ENCODE peak calls at places on chromosome 1, in four cellular contexts. A is activated T-cell treated with anti-CD3 and anti-CD28 coated beads, Interleukin-2, amount 50 U/mL, for 72 hours; T is AG09319; D is lower lobe of right lung. J is an unnamed sample.

GRCh38 chr1:119737040-119737682 is 25.4 kb downstream of the PHGDH start:
- DNase-seq in A (no peak), T (no peak), D (no peak), J (no peak)

GRCh38 chr1:37317870-37318431 is 156.4 kb upstream of the ZC3H12A start:
- DNase-seq in A (no peak), T (no peak), D (no peak), J (no peak)

GRCh38 chr1:90344963-90345730 is 350.2 kb downstream of the ZNF326 start:
- DNase-seq in A (no peak), T (no peak), D (no peak), J (no peak)

GRCh38 chr1:27601771-27602509 is 2.0 kb downstream of the AHDC1 start:
- DNase-seq in A (no peak), T (no peak), D (peak; percentile 57), J (no peak)

GRCh38 chr1:119582801-119583200 is 65.3 kb downstream of the ZNF697 start:
- DNase-seq in A (peak; percentile 15), T (no peak), D (peak; percentile 59), J (no peak)

GRCh38 chr1:48026275-48026674 is 29.1 kb upstream of the TRABD2B start:
- DNase-seq in A (no peak), T (no peak), D (no peak), J (no peak)

GRCh38 chr1:23530089-23530749 is 814 bp downstream of the E2F2 start:
- DNase-seq in A (peak; percentile 48), T (no peak), D (no peak), J (no peak)

GRCh38 chr1:230308039-230308438 is 118.1 kb downstream of the PGBD5 start:
- DNase-seq in A (no peak), T (peak; percentile 11), D (peak; percentile 74), J (no peak)

GRCh38 chr1:1945782-1946393 is 26.8 kb upstream of the TMEM52 start:
- DNase-seq in A (no peak), T (no peak), D (no peak), J (no peak)

GRCh38 chr1:91526496-91526895 is 25.8 kb downstream of the CDC7 start:
- DNase-seq in A (no peak), T (peak; percentile 81), D (no peak), J (peak; percentile 44)

J was measured in BJ.